ENCODE peak calls at places on chromosome 5, in five cellular contexts. Q is fibroblast of lung, H is astrocyte, V is adrenal gland, N is Panc1. Y is an unnamed sample.

GRCh38 chr5:151696470-151697061 is 9.9 kb upstream of the SPARC start:
- DNase-seq in H (peak; percentile 100), Q (peak; percentile 100), N (no peak), V (peak; percentile 58), Y (no peak)

GRCh38 chr5:129771058-129771838 is 23.4 kb downstream of the MINAR2 start:
- DNase-seq in V (peak; percentile 50), H (peak; percentile 30), Q (peak; percentile 41), N (peak; percentile 50), Y (peak; percentile 56)

GRCh38 chr5:37771731-37772130 is 68.1 kb downstream of the GDNF start:
- DNase-seq in H (peak; percentile 100), V (no peak), N (no peak), Q (peak; percentile 100), Y (no peak)

GRCh38 chr5:160280384-160281090 is 31.8 kb downstream of the CCNJL start:
- DNase-seq in N (no peak), Q (no peak), H (no peak), V (no peak), Y (no peak)

GRCh38 chr5:18465833-18466681 is 831.8 kb downstream of the TAF11L14 start:
- DNase-seq in H (peak; percentile 16), V (peak; percentile 87), N (peak; percentile 77), Q (peak; percentile 43), Y (peak; percentile 54)

GRCh38 chr5:137342764-137343163 is 156.4 kb downstream of the SPOCK1 start:
- DNase-seq in V (no peak), Q (peak; percentile 77), N (no peak), H (peak; percentile 71), Y (no peak)

GRCh38 chr5:151454166-151454565 is 6.8 kb downstream of the SLC36A1 start:
- DNase-seq in N (no peak), H (no peak), Q (no peak), V (no peak), Y (no peak)

GRCh38 chr5:1820381-1820780 is 19.2 kb downstream of the NDUFS6 start:
- DNase-seq in H (no peak), Q (no peak), N (no peak), V (no peak), Y (no peak)

GRCh38 chr5:135232958-135233357 is 166.1 kb downstream of the MACROH2A1 start:
- DNase-seq in Q (no peak), V (no peak), N (no peak), H (no peak), Y (no peak)

GRCh38 chr5:79505138-79505537 is 8.8 kb downstream of the HOMER1 start:
- DNase-seq in Q (no peak), N (no peak), H (no peak), V (no peak), Y (no peak)

GRCh38 chr5:99025298-99026045 is 96.7 kb upstream of the CHD1 start:
- DNase-seq in H (no peak), V (no peak), N (no peak), Q (no peak), Y (no peak)

GRCh38 chr5:158765407-158765806 is 334.3 kb downstream of the EBF1 start:
- DNase-seq in N (no peak), H (no peak), Q (no peak), V (no peak), Y (no peak)

GRCh38 chr5:118578093-118578492 is 410.3 kb downstream of the DTWD2 start:
- DNase-seq in V (no peak), H (no peak), Q (no peak), N (no peak), Y (no peak)

GRCh38 chr5:107466233-107466769 is 204.4 kb downstream of the EFNA5 start:
- DNase-seq in N (no peak), Q (peak; percentile 95), H (peak; percentile 93), V (no peak), Y (no peak)

GRCh38 chr5:153158608-153159007 is 331.9 kb upstream of the GRIA1 start:
- DNase-seq in V (no peak), N (no peak), Q (peak; percentile 3), H (no peak), Y (no peak)

GRCh38 chr5:14582797-14583137 is 1.2 kb downstream of the OTULINL start:
- DNase-seq in H (no peak), V (no peak), N (no peak), Q (no peak), Y (no peak)

GRCh38 chr5:84088996-84089395 is 295.7 kb downstream of the EDIL3 start:
- DNase-seq in H (peak; percentile 11), Q (peak; percentile 34), N (no peak), V (no peak), Y (no peak)

GRCh38 chr5:174910245-174910737 is 185.9 kb downstream of the MSX2 start:
- DNase-seq in V (peak; percentile 69), Q (peak; percentile 27), H (peak; percentile 12), N (peak; percentile 52), Y (no peak)

GRCh38 chr5:143063175-143063970 is 293.2 kb downstream of the ARHGAP26 start:
- DNase-seq in N (no peak), H (no peak), V (no peak), Q (peak; percentile 35), Y (peak; percentile 70)

GRCh38 chr5:172280937-172281336 is 2.6 kb downstream of the UBTD2 start:
- DNase-seq in V (no peak), N (no peak), Q (peak; percentile 54), H (peak; percentile 39), Y (no peak)

GRCh38 chr5:139061274-139061673 is 136.9 kb downstream of the SIL1 start:
- DNase-seq in Q (peak; percentile 84), V (peak; percentile 91), N (no peak), H (peak; percentile 77), Y (no peak)

GRCh38 chr5:17000296-17000939 is 64.3 kb upstream of the MYO10 start:
- DNase-seq in V (no peak), N (peak; percentile 83), H (peak; percentile 99), Q (peak; percentile 99), Y (no peak)

GRCh38 chr5:10167806-10168205 is 81.9 kb downstream of the ATPSCKMT start:
- DNase-seq in N (no peak), V (no peak), H (no peak), Q (no peak), Y (no peak)

GRCh38 chr5:140633081-140633471 is at the start of gene CD14:
- DNase-seq in H (no peak), V (peak; percentile 83), Q (no peak), N (no peak), Y (no peak)

GRCh38 chr5:149426931-149427330 is 47.8 kb upstream of the IL17B start:
- DNase-seq in H (peak; percentile 60), Q (peak; percentile 73), N (no peak), V (no peak), Y (no peak)

GRCh38 chr5:463301-463700 is 20.3 kb downstream of the EXOC3 start:
- DNase-seq in H (no peak), V (no peak), Q (no peak), N (no peak), Y (no peak)

GRCh38 chr5:38607930-38608545 is 51.6 kb upstream of the LIFR start:
- DNase-seq in Q (peak; percentile 89), N (no peak), V (no peak), H (peak; percentile 89), Y (no peak)

GRCh38 chr5:143134900-143135299 is 268.6 kb downstream of the NR3C1 start:
- DNase-seq in H (no peak), Q (peak; percentile 21), N (no peak), V (no peak), Y (no peak)

GRCh38 chr5:109983135-109983534 is 293.4 kb downstream of the MAN2A1 start:
- DNase-seq in Q (peak; percentile 66), N (no peak), V (no peak), H (peak; percentile 58), Y (no peak)

GRCh38 chr5:175671013-175671412 is 13.1 kb downstream of the HRH2 start:
- DNase-seq in Q (no peak), N (no peak), H (no peak), V (no peak), Y (no peak)

GRCh38 chr5:66144799-66145390 is 795 bp downstream of the SREK1 start:
- DNase-seq in Q (peak; percentile 64), H (peak; percentile 43), N (peak; percentile 61), V (no peak), Y (no peak)

GRCh38 chr5:53024535-53024934 is 35.4 kb downstream of the ITGA2 start:
- DNase-seq in V (no peak), Q (no peak), N (no peak), H (no peak), Y (no peak)

GRCh38 chr5:93941897-93942296 is 200.5 kb upstream of the POU5F2 start:
- DNase-seq in N (no peak), H (no peak), Q (no peak), V (no peak), Y (no peak)

GRCh38 chr5:156479864-156480263 is 152.9 kb downstream of the SGCD start:
- DNase-seq in V (no peak), H (no peak), Q (peak; percentile 14), N (no peak), Y (no peak)

GRCh38 chr5:94243612-94244011 is 374.8 kb downstream of the KIAA0825 start:
- DNase-seq in N (no peak), H (peak; percentile 95), V (no peak), Q (peak; percentile 95), Y (no peak)

GRCh38 chr5:178839319-178839704 is 20.4 kb upstream of the ZNF354B start:
- DNase-seq in N (no peak), H (no peak), Q (no peak), V (peak; percentile 46), Y (peak; percentile 38)

GRCh38 chr5:132477784-132478497 is 12.6 kb downstream of the IRF1 start:
- DNase-seq in H (no peak), N (no peak), V (no peak), Q (no peak), Y (no peak)

GRCh38 chr5:137071526-137071925 is 427.6 kb downstream of the SPOCK1 start:
- DNase-seq in Q (no peak), N (no peak), V (no peak), H (no peak), Y (no peak)

GRCh38 chr5:27619982-27620381 is 581.6 kb upstream of the CDH9 start:
- DNase-seq in N (no peak), Q (no peak), H (no peak), V (no peak), Y (no peak)

GRCh38 chr5:61641748-61642565 is 309.9 kb downstream of the ZSWIM6 start:
- DNase-seq in V (no peak), Q (no peak), H (no peak), N (no peak), Y (no peak)
- TF ChIP-seq CTCF in V (no peak), Q (peak; percentile 16), H (no peak), N (peak; percentile 38), Y (no peak)

GRCh38 chr5:74514888-74515551 is 125.5 kb downstream of the ENC1 start:
- DNase-seq in V (no peak), Q (no peak), H (no peak), N (no peak), Y (no peak)
- H3K4me3 ChIP-seq in V (no peak overlapping the region), Q (no peak overlapping the region), H (no peak overlapping the region), N (no peak overlapping the region), Y (no peak overlapping the region)

GRCh38 chr5:126338516-126339153 is 84.6 kb upstream of the GRAMD2B start:
- DNase-seq in Q (no peak), N (no peak), V (no peak), H (no peak), Y (no peak)
- H3K4me1 ChIP-seq in Q (no peaks in the 10 kb centered on the region), N (no peaks in the 10 kb centered on the region), V (no peaks in the 10 kb centered on the region), H (no peaks in the 10 kb centered on the region), Y (no peaks in the 10 kb centered on the region)

DNA sequence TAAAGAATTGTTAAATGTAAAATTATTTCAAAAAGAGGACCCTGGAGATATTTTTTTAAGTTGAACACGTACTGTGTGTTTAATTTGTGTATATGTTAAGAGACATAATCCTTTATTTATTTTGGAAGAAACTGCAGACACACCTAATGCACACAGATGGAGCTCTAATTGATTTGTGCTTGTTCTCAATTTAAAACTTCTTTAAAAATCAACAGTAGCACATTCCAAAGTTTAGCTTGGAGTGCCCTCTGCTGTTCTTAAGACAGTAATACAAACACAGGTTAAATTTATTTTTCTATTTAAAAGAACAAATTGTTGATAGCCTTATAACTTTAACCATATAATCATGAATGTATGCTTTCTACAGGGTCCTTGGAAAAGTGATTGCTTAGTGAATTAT is 277.6 kb upstream of the ADAMTS16 start:
- DNase-seq in N (peak; percentile 48), V (no peak), H (peak; percentile 33), Q (peak; percentile 49), Y (no peak)
- TF ChIP-seq CTCF in N (peak; percentile 66), V (peak; percentile 57), H (peak; percentile 58), Q (peak; percentile 49), Y (no peak)

Y was measured in tibial nerve.